ENCODE peak calls at places on chromosomes 1 and 21, in ten cellular contexts. W is colonic mucosa, D is fibroblast of villous mesenchyme, L is ovary, F is ascending aorta, P is dorsolateral prefrontal cortex, B is psoas muscle, S is tibial artery, Z is IMR-90, A is BJ. Q is an unnamed sample.

GRCh38 chr1:228898582-228898992 is 163.3 kb downstream of the RHOU start:
- DNase-seq in B (no peak), D (no peak), W (no peak), L (no peak), A (no peak), P (no peak), F (no peak), S (no peak), Z (no peak), Q (no peak)

GRCh38 chr1:228986093-228986904 is 251.0 kb downstream of the RHOU start:
- DNase-seq in A (no peak), W (peak), P (no peak), Z (peak), F (peak), L (peak), S (peak), D (no peak), B (peak), Q (no peak)

GRCh38 chr1:17207046-17207445 is 2.1 kb downstream of the PADI1 start:
- DNase-seq in B (no peak), L (no peak), S (peak), F (peak), W (no peak), P (no peak), A (no peak), Z (no peak), D (no peak), Q (no peak)

GRCh38 chr1:110515041-110515440 is 3.9 kb downstream of the KCNA10 start:
- DNase-seq in S (no peak), L (no peak), F (no peak), Z (no peak), D (no peak), B (no peak), A (no peak), P (no peak), W (no peak), Q (no peak)

GRCh38 chr21:35641271-35642016 is 418.9 kb downstream of the SETD4 start:
- DNase-seq in A (peak), F (no peak), D (peak), W (no peak), P (no peak), Z (peak), B (no peak), L (no peak), S (no peak), Q (no peak)

GRCh38 chr21:26445440-26445839 is 127.6 kb downstream of the CYYR1 start:
- DNase-seq in F (no peak), A (peak), S (no peak), L (no peak), W (no peak), Z (peak), D (no peak), P (no peak), B (no peak), Q (no peak)

GRCh38 chr1:15400627-15401026 is 9.1 kb upstream of the EFHD2 start:
- DNase-seq in D (no peak), S (no peak), P (no peak), B (no peak), A (no peak), F (no peak), L (no peak), Z (no peak), W (no peak), Q (no peak)

GRCh38 chr21:14591277-14591876 is 45.3 kb upstream of the SAMSN1 start:
- DNase-seq in B (no peak), A (no peak), D (no peak), P (no peak), L (no peak), Z (no peak), F (no peak), W (no peak), S (no peak), Q (no peak)

GRCh38 chr21:29154270-29154669 is 23.8 kb downstream of the MAP3K7CL start:
- DNase-seq in P (no peak), W (no peak), B (no peak), F (no peak), S (no peak), A (no peak), D (no peak), L (no peak), Z (no peak), Q (no peak)

GRCh38 chr1:45329445-45329844 is 2.8 kb downstream of the HPDL start:
- DNase-seq in D (peak), B (no peak), F (no peak), P (no peak), Z (no peak), L (no peak), A (no peak), W (no peak), S (no peak), Q (no peak)

GRCh38 chr1:204267191-204267601 is 53.4 kb upstream of the GOLT1A start:
- DNase-seq in D (no peak), B (no peak), P (peak), L (no peak), S (no peak), W (no peak), A (no peak), Z (no peak), F (no peak), Q (no peak)

GRCh38 chr1:9721606-9722377 is 70.3 kb downstream of the PIK3CD start:
- DNase-seq in W (peak), B (no peak), L (no peak), F (no peak), A (no peak), Z (no peak), P (no peak), S (no peak), D (no peak), Q (peak)

GRCh38 chr1:78011050-78011449 is 6.3 kb downstream of the DNAJB4 start:
- DNase-seq in D (no peak), B (no peak), S (no peak), Z (no peak), A (no peak), F (no peak), L (no peak), W (no peak), P (no peak), Q (no peak)

GRCh38 chr1:193115629-193116227 is 6.1 kb upstream of the CDC73 start:
- DNase-seq in W (no peak), D (peak), B (no peak), L (peak), P (no peak), S (no peak), F (peak), Z (peak), A (peak), Q (no peak)

GRCh38 chr1:77416692-77417450 is 135.1 kb downstream of the AK5 start:
- DNase-seq in P (no peak), B (no peak), D (no peak), W (no peak), F (no peak), A (no peak), S (no peak), Z (peak), L (no peak), Q (no peak)

GRCh38 chr1:58395355-58395754 is 151.2 kb downstream of the OMA1 start:
- DNase-seq in L (no peak), S (no peak), A (peak), B (no peak), P (no peak), Z (peak), W (no peak), D (peak), F (no peak), Q (no peak)

GRCh38 chr1:11072216-11072917 is 12.5 kb upstream of the SRM start:
- DNase-seq in W (no peak), D (no peak), L (no peak), B (no peak), F (no peak), S (no peak), P (peak), Z (no peak), A (no peak), Q (no peak)

GRCh38 chr1:59511476-59512465 is 214.9 kb downstream of the FGGY start:
- DNase-seq in D (peak), B (no peak), A (no peak), Z (no peak), F (no peak), S (no peak), P (no peak), L (peak), W (no peak), Q (no peak)

GRCh38 chr1:94792473-94792875 is 27.7 kb upstream of the SLC44A3 start:
- DNase-seq in Z (peak), F (no peak), W (no peak), S (no peak), L (no peak), D (peak), A (no peak), B (no peak), P (no peak), Q (no peak)

GRCh38 chr1:244160455-244161020 is 109.5 kb downstream of the ZBTB18 start:
- DNase-seq in S (no peak), A (no peak), L (no peak), P (no peak), B (no peak), F (no peak), Z (no peak), D (no peak), W (no peak), Q (no peak)

GRCh38 chr21:32021319-32022027 is 148.7 kb downstream of the HUNK start:
- DNase-seq in D (no peak), W (peak), P (peak), S (peak), F (peak), L (no peak), B (peak), A (no peak), Z (no peak), Q (no peak)

GRCh38 chr1:14952626-14953314 is 200.8 kb upstream of the TMEM51 start:
- DNase-seq in L (no peak), S (no peak), F (no peak), Z (no peak), W (no peak), B (no peak), D (no peak), P (no peak), A (no peak), Q (no peak)

GRCh38 chr1:201933840-201934430 is 12.4 kb downstream of the LMOD1 start:
- DNase-seq in L (no peak), W (no peak), F (no peak), B (no peak), S (no peak), D (peak), A (no peak), Z (peak), P (no peak), Q (no peak)

GRCh38 chr1:68358439-68358838 is 91.3 kb downstream of the RPE65 start:
- DNase-seq in B (no peak), W (no peak), F (no peak), S (no peak), Z (peak), L (no peak), A (no peak), D (peak), P (no peak), Q (no peak)

GRCh38 chr1:48943393-48943792 is 166.7 kb upstream of the BEND5 start:
- DNase-seq in P (no peak), S (no peak), B (no peak), W (no peak), D (no peak), Z (no peak), F (no peak), A (no peak), L (no peak), Q (no peak)

GRCh38 chr1:58968360-58968952 is 184.6 kb upstream of the JUN start:
- DNase-seq in D (peak), P (no peak), W (peak), S (peak), Z (peak), L (peak), F (peak), A (no peak), B (peak), Q (no peak)

GRCh38 chr1:178692564-178693327 is 32.3 kb upstream of the RALGPS2 start:
- DNase-seq in A (no peak), S (no peak), B (no peak), P (no peak), L (no peak), F (no peak), Z (no peak), W (no peak), D (no peak), Q (no peak)

GRCh38 chr21:45792682-45793383 is 149.3 kb downstream of the PCBP3 start:
- DNase-seq in W (no peak), A (no peak), F (no peak), Z (no peak), L (no peak), P (no peak), D (no peak), B (no peak), S (no peak), Q (no peak)

GRCh38 chr1:234437423-234438171 is 41.4 kb downstream of the TARBP1 start:
- DNase-seq in S (no peak), W (no peak), A (peak), L (no peak), F (no peak), D (peak), Z (no peak), B (peak), P (no peak), Q (no peak)

GRCh38 chr1:224517171-224517570 is 82.6 kb upstream of the WDR26 start:
- DNase-seq in Z (peak), L (no peak), S (no peak), F (no peak), B (no peak), P (no peak), A (no peak), D (no peak), W (no peak), Q (no peak)

GRCh38 chr1:22831729-22832413 is 121.2 kb downstream of the EPHB2 start:
- DNase-seq in F (no peak), A (peak), B (peak), P (no peak), L (no peak), Z (peak), W (peak), D (peak), S (no peak), Q (no peak)

GRCh38 chr21:36565616-36566015 is 85.7 kb upstream of the CLDN14 start:
- DNase-seq in Z (no peak), L (no peak), P (no peak), B (no peak), D (no peak), A (no peak), F (no peak), W (no peak), S (no peak), Q (no peak)

GRCh38 chr1:185567006-185567405 is 167.2 kb upstream of the HMCN1 start:
- DNase-seq in W (no peak), Z (peak), B (no peak), A (no peak), P (no peak), S (no peak), D (peak), F (no peak), L (no peak), Q (no peak)

GRCh38 chr1:171081220-171081993 is 9.3 kb upstream of the FMO3 start:
- DNase-seq in D (peak), W (no peak), B (no peak), S (no peak), A (peak), Z (peak), L (no peak), P (no peak), F (no peak), Q (no peak)

DNA sequence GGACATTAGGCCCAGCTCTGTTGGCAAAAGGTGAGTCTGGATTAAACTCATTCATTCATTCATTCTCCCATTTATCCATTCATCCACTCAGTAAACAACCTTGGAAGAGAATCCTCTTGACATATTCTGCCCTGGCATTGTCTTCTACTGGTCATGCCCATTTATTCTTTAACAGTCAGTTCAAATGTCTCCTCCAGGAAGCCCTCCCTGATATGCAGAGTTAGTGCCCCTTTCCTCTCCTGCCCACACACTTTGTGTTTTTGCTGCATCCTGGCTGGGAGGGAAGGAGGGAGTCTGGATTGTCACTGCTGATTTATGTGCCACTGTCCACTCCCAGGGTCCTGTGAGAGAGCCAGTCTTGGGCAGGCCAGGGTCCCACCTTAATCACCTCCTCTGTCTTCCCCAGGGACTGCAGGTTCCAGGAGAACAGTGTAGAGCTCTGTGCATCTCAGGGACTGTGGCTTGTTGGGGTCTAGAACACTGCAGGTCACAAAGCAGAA is 600.3 kb downstream of the MATN1 start:
- DNase-seq in F (no peak), S (no peak), B (no peak), P (no peak), W (no peak), A (no peak), L (no peak), Z (no peak), D (no peak), Q (no peak)
- TF ChIP-seq CTCF in F (no peak), S (no peak), B (no peak), P (no peak), W (no peak), A (no peak), L (no peak), Z (no peak), D (no peak), Q (no peak)

DNA sequence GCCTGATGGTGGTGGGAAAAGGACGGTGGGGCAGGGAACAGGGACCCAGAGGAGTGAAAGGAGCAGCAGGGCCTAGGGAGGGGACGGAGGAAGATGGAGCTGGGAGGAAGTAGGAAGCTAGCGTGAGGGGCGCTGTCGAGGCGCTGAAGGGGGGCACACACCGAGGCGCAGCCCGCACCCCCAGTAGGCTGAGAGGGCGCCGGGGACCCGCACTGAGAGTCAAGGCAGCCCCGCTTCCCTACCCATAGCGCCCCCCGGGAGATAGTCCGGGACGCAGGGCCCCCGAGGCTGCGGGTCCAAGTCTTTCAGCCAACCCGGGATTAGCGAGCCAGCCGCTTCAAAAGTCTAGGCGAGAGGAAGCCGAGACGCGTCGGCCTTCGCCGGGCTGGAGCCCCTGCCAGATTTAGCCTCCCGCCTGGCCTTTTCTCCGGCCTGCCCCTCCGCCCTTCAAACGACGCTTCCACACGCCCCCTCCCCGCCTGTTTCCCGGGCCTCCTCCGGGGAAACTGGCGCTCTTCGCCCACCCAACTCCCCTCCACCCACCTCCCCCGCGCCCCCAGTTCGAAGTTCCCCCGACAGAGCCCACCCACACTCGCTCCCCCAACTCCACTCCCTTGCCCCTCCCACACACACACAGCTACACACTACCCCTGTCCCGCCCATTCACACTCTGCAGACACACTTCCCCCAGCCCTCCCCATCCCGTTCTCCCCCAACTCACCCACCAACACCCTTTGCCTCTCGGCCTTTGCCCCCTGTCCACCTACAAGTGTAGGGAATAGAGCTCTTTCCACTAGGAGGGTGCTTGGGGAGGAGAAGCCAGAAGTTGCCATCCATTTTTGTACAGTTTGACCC is 7.8 kb upstream of the PROX1 start:
- DNase-seq in S (no peak), P (no peak), Z (no peak), F (no peak), D (no peak), B (no peak), A (no peak), L (no peak), W (no peak), Q (no peak)
- TF ChIP-seq CTCF in S (no peak), P (no peak), Z (no peak), F (no peak), D (no peak), B (no peak), A (no peak), L (no peak), W (no peak), Q (peak)

GRCh38 chr1:245520611-245521010 is 365.8 kb downstream of the KIF26B start:
- DNase-seq in Z (no peak), F (no peak), B (no peak), P (no peak), A (no peak), L (no peak), D (no peak), W (no peak), S (no peak), Q (no peak)

GRCh38 chr1:245512980-245513578 is 358.3 kb downstream of the KIF26B start:
- DNase-seq in B (no peak), S (no peak), P (no peak), W (no peak), L (no peak), D (peak), Z (no peak), A (no peak), F (no peak), Q (no peak)

GRCh38 chr1:245512181-245512888 is 357.6 kb downstream of the KIF26B start:
- DNase-seq in D (peak), B (no peak), F (no peak), L (no peak), S (no peak), P (no peak), W (no peak), A (no peak), Z (no peak), Q (no peak)

DNA sequence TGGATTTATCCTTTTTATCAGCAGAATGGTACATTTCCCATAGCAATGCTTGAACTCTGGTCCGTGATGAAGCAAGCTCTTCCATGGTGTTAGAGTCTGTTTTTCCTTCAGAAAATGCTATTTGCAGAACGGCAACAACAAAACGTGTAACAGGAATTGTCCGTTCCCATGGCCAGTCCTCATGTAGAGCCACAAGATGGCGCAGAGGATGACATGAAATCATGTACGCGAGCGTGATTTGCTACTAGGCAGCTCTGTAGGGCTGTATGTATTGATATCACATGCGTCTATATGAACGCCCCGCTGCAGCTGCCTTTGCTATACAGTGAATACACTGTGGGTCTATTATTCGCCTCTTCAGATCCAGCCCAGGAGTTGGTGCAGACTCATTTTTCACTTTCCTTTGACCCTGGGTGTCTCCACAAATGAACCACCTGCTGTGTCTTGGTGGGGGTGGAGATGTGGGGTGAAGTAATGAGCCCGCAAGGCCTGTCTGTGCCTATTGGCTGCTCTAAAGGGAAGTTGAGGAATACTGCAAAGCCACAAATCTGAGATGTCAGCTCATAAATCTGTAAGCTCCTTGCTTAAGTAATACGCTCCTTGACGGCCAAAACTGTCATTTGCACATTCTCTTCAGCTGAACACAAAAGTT is 361.5 kb downstream of the KIF26B start:
- DNase-seq in W (no peak), S (no peak), P (no peak), A (no peak), F (no peak), B (no peak), L (no peak), Z (peak), D (peak), Q (no peak)
- TF ChIP-seq CTCF in W (no peak), S (no peak), P (no peak), A (no peak), F (no peak), B (no peak), L (no peak), Z (peak), D (peak), Q (no peak)

GRCh38 chr1:232953176-232953524 is 2.7 kb downstream of the NTPCR start:
- DNase-seq in D (no peak), B (no peak), S (no peak), F (no peak), P (no peak), W (no peak), L (no peak), A (no peak), Z (no peak), Q (no peak)
- TF ChIP-seq CTCF in D (no peak), B (no peak), S (no peak), F (no peak), P (no peak), W (no peak), L (no peak), A (no peak), Z (no peak), Q (peak)

Q was measured in mesothelial cell of epicardium.